ENCODE peak calls at places on chromosome 2, in ten cellular contexts. A is SJCRH30; J is brain microvascular endothelial cell; R is substantia nigra; G is heart right ventricle; V is IMR-90; D is colonic mucosa; H is small intestine; C is mammary epithelial cell; U is CD4-positive, alpha-beta T cell. Y is an unnamed sample.

GRCh38 chr2:211117026-211117425 is 560.6 kb downstream of the CPS1 start:
- DNase-seq in R (no peak), G (no peak), U (no peak), A (no peak), D (no peak), J (no peak), V (no peak), C (no peak), H (no peak), Y (no peak)

GRCh38 chr2:172484253-172484652 is 56.9 kb downstream of the ITGA6 start:
- DNase-seq in V (peak), G (no peak), C (no peak), R (no peak), H (peak), A (peak), J (no peak), D (no peak), U (no peak), Y (no peak)

GRCh38 chr2:68371581-68371980 is 6.5 kb downstream of the PLEK start:
- DNase-seq in A (no peak), J (no peak), D (no peak), R (no peak), U (no peak), G (no peak), H (peak), C (peak), V (no peak), Y (no peak)

GRCh38 chr2:239801404-239802100 is 223.6 kb downstream of the NDUFA10 start:
- DNase-seq in C (no peak), D (no peak), U (no peak), H (no peak), V (no peak), G (no peak), R (no peak), A (no peak), J (no peak), Y (no peak)

GRCh38 chr2:221969087-221969829 is 329.5 kb downstream of the PAX3 start:
- DNase-seq in H (no peak), U (no peak), R (peak), J (peak), A (peak), D (no peak), C (peak), V (peak), G (no peak), Y (no peak)

GRCh38 chr2:172642301-172643020 is 86.6 kb downstream of the PDK1 start:
- DNase-seq in R (no peak), H (no peak), C (no peak), G (no peak), V (no peak), J (no peak), A (no peak), U (no peak), D (no peak), Y (no peak)

GRCh38 chr2:23673830-23674679 is 252.9 kb downstream of the ATAD2B start:
- DNase-seq in D (no peak), H (no peak), A (peak), G (no peak), J (no peak), C (no peak), R (no peak), U (no peak), V (no peak), Y (no peak)

GRCh38 chr2:13550832-13551231 is 834.1 kb downstream of the TRIB2 start:
- DNase-seq in U (no peak), R (no peak), V (no peak), C (no peak), D (no peak), G (no peak), A (no peak), H (no peak), J (no peak), Y (no peak)

GRCh38 chr2:180644709-180645108 is 335.7 kb upstream of the UBE2E3 start:
- DNase-seq in D (peak), U (no peak), R (no peak), H (no peak), G (no peak), J (peak), V (peak), C (peak), A (peak), Y (no peak)

GRCh38 chr2:239553376-239554000 is 152.7 kb upstream of the HDAC4 start:
- DNase-seq in A (no peak), H (no peak), U (no peak), V (no peak), J (no peak), D (no peak), G (no peak), C (no peak), R (no peak), Y (no peak)

GRCh38 chr2:235080108-235080507 is 128.3 kb downstream of the SH3BP4 start:
- DNase-seq in G (no peak), H (no peak), C (peak), A (no peak), D (no peak), U (no peak), V (peak), J (no peak), R (no peak), Y (no peak)

GRCh38 chr2:152407204-152407721 is 72.3 kb downstream of the FMNL2 start:
- DNase-seq in V (peak), C (peak), H (no peak), A (no peak), J (peak), U (no peak), R (peak), G (peak), D (peak), Y (no peak)

GRCh38 chr2:23249348-23249747 is 135.6 kb upstream of the KLHL29 start:
- DNase-seq in J (no peak), U (no peak), G (peak), A (no peak), D (no peak), C (peak), H (no peak), R (peak), V (no peak), Y (no peak)

GRCh38 chr2:230866704-230867561 is 2.2 kb downstream of the ITM2C start:
- DNase-seq in H (peak), C (no peak), J (no peak), A (peak), R (peak), U (peak), V (peak), D (peak), G (no peak), Y (no peak)

GRCh38 chr2:182435754-182436153 is 8.9 kb upstream of the PDE1A start:
- DNase-seq in J (peak), A (no peak), R (no peak), V (peak), G (no peak), C (no peak), U (no peak), D (no peak), H (no peak), Y (no peak)

GRCh38 chr2:239247401-239248245 is 153.2 kb downstream of the HDAC4 start:
- DNase-seq in G (no peak), V (no peak), H (peak), J (no peak), U (no peak), C (no peak), D (no peak), A (no peak), R (no peak), Y (no peak)

GRCh38 chr2:44009136-44009744 is 13.5 kb upstream of the LRPPRC start:
- DNase-seq in J (no peak), U (no peak), A (no peak), C (no peak), G (no peak), V (no peak), R (no peak), D (no peak), H (no peak), Y (no peak)

GRCh38 chr2:219299372-219299760 is 9.8 kb downstream of the PTPRN start:
- DNase-seq in H (no peak), R (no peak), D (no peak), V (no peak), U (no peak), J (no peak), G (no peak), A (no peak), C (no peak), Y (no peak)

GRCh38 chr2:173793649-173794565 is 171.3 kb downstream of the SP3 start:
- DNase-seq in D (peak), V (no peak), C (no peak), G (no peak), U (no peak), R (no peak), A (no peak), H (peak), J (no peak), Y (no peak)

GRCh38 chr2:239669181-239669898 is 268.5 kb upstream of the HDAC4 start:
- DNase-seq in H (no peak), U (no peak), C (no peak), A (no peak), D (peak), J (no peak), R (no peak), V (no peak), G (no peak), Y (no peak)

GRCh38 chr2:196987654-196988364 is 61.3 kb upstream of the PGAP1 start:
- DNase-seq in A (peak), D (no peak), H (peak), G (no peak), U (no peak), R (no peak), J (peak), C (peak), V (peak), Y (peak)

GRCh38 chr2:76478636-76479035 is 767.9 kb upstream of the GCFC2 start:
- DNase-seq in C (no peak), U (no peak), V (no peak), D (no peak), H (no peak), R (no peak), J (no peak), G (no peak), A (peak), Y (no peak)

GRCh38 chr2:23720705-23721453 is 206.0 kb downstream of the ATAD2B start:
- DNase-seq in D (no peak), G (no peak), V (no peak), R (no peak), J (no peak), C (no peak), H (no peak), A (no peak), U (no peak), Y (no peak)

DNA sequence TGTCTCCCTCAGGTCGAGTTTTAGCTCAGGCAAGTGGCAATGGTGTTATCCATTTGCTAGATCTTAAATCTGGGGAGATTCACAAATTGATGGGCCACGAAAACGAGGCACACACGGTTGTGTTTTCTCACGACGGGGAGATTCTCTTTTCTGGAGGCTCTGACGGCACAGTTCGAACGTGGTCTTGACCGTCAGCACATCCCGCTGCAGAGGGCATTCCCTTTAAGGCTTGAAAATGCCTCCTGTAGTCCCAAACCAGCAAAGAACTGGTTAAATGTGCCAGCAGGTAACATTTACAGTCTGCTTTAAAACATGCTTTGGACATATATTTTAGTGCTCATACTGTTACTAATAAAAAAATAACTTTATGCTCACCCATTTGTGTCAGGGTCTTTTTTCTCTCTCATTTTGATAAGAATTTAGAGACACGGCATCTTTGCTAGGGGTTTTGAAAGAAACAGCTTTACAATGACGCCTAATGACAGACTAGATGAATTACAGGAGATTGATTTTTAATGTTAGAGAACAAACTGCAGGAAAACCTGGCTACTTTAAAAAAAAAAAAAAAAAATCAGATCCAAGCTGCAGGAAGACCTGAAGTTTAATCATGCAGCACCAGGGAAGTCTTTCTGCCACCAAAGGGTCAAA is 602 bp upstream of the VWC2L start:
- DNase-seq in U (no peak), H (no peak), D (no peak), G (no peak), R (no peak), J (no peak), C (peak), V (no peak), A (no peak), Y (no peak)
- H3K27ac ChIP-seq in U (no peak), H (no peak), D (no peak), G (no peak), R (no peak), J (no peak), C (no peak), V (no peak), A (no peak), Y (no peak)

GRCh38 chr2:216144857-216145256 is 35.7 kb downstream of the XRCC5 start:
- DNase-seq in H (no peak), A (no peak), R (no peak), V (no peak), U (no peak), J (no peak), D (no peak), G (no peak), C (no peak), Y (no peak)

GRCh38 chr2:216146573-216146972 is 37.4 kb downstream of the XRCC5 start:
- DNase-seq in C (no peak), H (no peak), U (no peak), J (no peak), D (no peak), G (no peak), R (no peak), V (no peak), A (no peak), Y (no peak)

GRCh38 chr2:216147172-216148131 is 38.3 kb downstream of the XRCC5 start:
- DNase-seq in A (peak), R (no peak), J (no peak), H (no peak), U (no peak), D (no peak), G (no peak), V (no peak), C (no peak), Y (no peak)

GRCh38 chr2:216142540-216142939 is 33.4 kb downstream of the XRCC5 start:
- DNase-seq in D (no peak), H (no peak), A (no peak), C (peak), U (no peak), G (no peak), V (peak), J (peak), R (no peak), Y (no peak)

GRCh38 chr2:216144372-216144771 is 35.2 kb downstream of the XRCC5 start:
- DNase-seq in D (no peak), R (no peak), G (no peak), C (no peak), V (no peak), H (no peak), U (no peak), A (no peak), J (no peak), Y (no peak)
- H3K27ac ChIP-seq in D (no peak), R (no peak), G (no peak), C (no peak), V (no peak), H (no peak), U (no peak), A (no peak), J (no peak), Y (no peak)

GRCh38 chr2:86703704-86704370 is 16.3 kb upstream of the RMND5A start:
- DNase-seq in V (no peak), R (no peak), D (peak), U (no peak), H (peak), C (peak), J (no peak), G (peak), A (peak), Y (peak)
- H3K27ac ChIP-seq in V (no peak), R (no peak), D (peak), U (no peak), H (peak), C (peak), J (no peak), G (peak), A (no peak), Y (peak)

DNA sequence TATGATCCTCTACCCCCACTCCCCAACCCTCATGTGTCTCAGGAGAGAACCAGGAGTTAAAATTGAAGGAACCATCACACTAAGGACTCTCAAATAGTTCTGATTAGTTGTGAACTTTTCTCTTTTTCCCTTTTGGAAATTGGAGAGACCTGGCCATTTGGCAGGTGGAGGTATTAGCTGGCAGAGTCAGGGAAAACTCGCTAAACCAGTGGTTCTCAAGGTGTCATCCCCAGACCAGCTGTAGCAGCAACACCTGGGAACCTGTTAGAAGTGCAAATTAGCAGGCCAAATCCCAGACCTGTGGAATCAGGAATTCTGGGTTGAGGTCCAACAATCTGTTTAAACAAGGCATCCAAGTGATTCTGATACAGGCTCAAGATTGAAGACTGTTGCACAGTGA is 2.7 kb upstream of the TMEM131 start:
- DNase-seq in D (no peak), H (no peak), J (no peak), A (no peak), C (no peak), V (no peak), U (no peak), R (no peak), G (no peak), Y (no peak)
- H3K27ac ChIP-seq in D (no peak), H (no peak), J (no peak), A (peak), C (no peak), V (no peak), U (no peak), R (no peak), G (no peak), Y (no peak)

GRCh38 chr2:64311948-64312621 is 141.9 kb upstream of the LGALSL start:
- DNase-seq in G (peak), R (peak), H (peak), A (peak), V (peak), J (peak), U (no peak), C (peak), D (peak), Y (peak)
- H3K27ac ChIP-seq in G (peak), R (peak), H (no peak), A (peak), V (no peak), J (peak), U (no peak), C (peak), D (no peak), Y (peak)

GRCh38 chr2:144521702-144522101 is 1.8 kb upstream of the ZEB2 start:
- DNase-seq in C (no peak), G (no peak), U (no peak), D (no peak), J (no peak), V (no peak), R (no peak), H (no peak), A (no peak), Y (no peak)
- H3K27ac ChIP-seq in C (no peak), G (peak), U (no peak), D (peak), J (peak), V (no peak), R (peak), H (no peak), A (no peak), Y (no peak)

GRCh38 chr2:9248363-9248762 is 41.8 kb downstream of the ASAP2 start:
- DNase-seq in A (no peak), U (no peak), V (no peak), J (no peak), G (no peak), H (no peak), R (no peak), C (no peak), D (peak), Y (no peak)
- H3K27ac ChIP-seq in A (no peak), U (no peak), V (no peak), J (peak), G (peak), H (peak), R (no peak), C (peak), D (peak), Y (peak)

DNA sequence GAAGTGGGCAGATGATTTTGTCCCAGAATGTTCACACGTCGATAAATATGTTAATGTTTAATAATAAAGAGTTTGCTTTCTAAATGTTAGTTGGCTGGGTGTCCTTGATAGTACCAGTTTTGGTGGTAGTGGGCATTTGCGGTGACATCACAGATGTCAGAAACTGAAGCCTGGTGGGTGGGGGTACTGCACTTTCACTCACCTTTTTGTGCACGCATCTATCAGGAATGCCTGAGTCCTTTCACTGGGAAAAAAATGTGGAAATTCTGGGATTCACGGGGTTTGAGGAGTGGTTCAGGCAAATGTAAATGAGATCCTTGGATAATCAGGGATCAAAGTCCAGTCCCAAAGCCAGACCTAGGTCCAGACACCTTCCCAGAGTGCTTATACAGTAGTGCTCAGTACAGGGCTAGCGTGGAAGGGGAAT is 3.2 kb downstream of the EPAS1 start:
- DNase-seq in G (no peak), C (no peak), V (no peak), R (no peak), A (no peak), H (peak), D (peak), J (no peak), U (no peak), Y (no peak)
- H3K27ac ChIP-seq in G (peak), C (peak), V (no peak), R (peak), A (no peak), H (peak), D (peak), J (no peak), U (no peak), Y (peak)